ENCODE peak calls at places on chromosomes 16 and 17, in four cellular contexts. One of them, this sample, is unnamed.
A peak's percentile ranks its signal among the peaks of the same experiment; 100 is the strongest.

GRCh38 chr16:68236804-68237242 is 896 bp upstream of the ESRP2 start:
- DNase-seq in AG04450: no peak
- DNase-seq in coronary artery: no peak
- DNase-seq in fibroblast of lung: no peak
- DNase-seq in this sample: no peak

GRCh38 chr17:39082482-39082881 is 69.0 kb downstream of the PLXDC1 start:
- DNase-seq in fibroblast of lung: peak; percentile 54
- DNase-seq in AG04450: no peak
- DNase-seq in coronary artery: no peak
- DNase-seq in this sample: no peak

GRCh38 chr16:77402672-77403071 is 32.2 kb downstream of the ADAMTS18 start:
- DNase-seq in fibroblast of lung: no peak
- DNase-seq in AG04450: no peak
- DNase-seq in coronary artery: no peak
- DNase-seq in this sample: no peak

GRCh38 chr16:7646831-7647230 is 314.2 kb downstream of the RBFOX1 start:
- DNase-seq in fibroblast of lung: no peak
- DNase-seq in AG04450: no peak
- DNase-seq in coronary artery: no peak
- DNase-seq in this sample: no peak

GRCh38 chr16:11799509-11800384 is 2.7 kb upstream of the ZC3H7A start:
- DNase-seq in coronary artery: no peak
- DNase-seq in fibroblast of lung: no peak
- DNase-seq in AG04450: no peak
- DNase-seq in this sample: no peak

GRCh38 chr16:29644973-29645698 is 17.9 kb upstream of the SPN start:
- DNase-seq in fibroblast of lung: no peak
- DNase-seq in AG04450: no peak
- DNase-seq in coronary artery: no peak
- DNase-seq in this sample: no peak

GRCh38 chr17:83193336-83194188 is 114.2 kb downstream of the METRNL start:
- DNase-seq in fibroblast of lung: peak; percentile 56
- DNase-seq in coronary artery: no peak
- DNase-seq in AG04450: no peak
- DNase-seq in this sample: no peak

GRCh38 chr16:81140930-81141780 is 45.0 kb upstream of the GCSH start:
- DNase-seq in fibroblast of lung: no peak
- DNase-seq in AG04450: no peak
- DNase-seq in coronary artery: no peak
- DNase-seq in this sample: no peak

GRCh38 chr17:2560658-2561057 is 32.8 kb upstream of the PAFAH1B1 start:
- DNase-seq in coronary artery: no peak
- DNase-seq in fibroblast of lung: no peak
- DNase-seq in AG04450: no peak
- DNase-seq in this sample: no peak

GRCh38 chr17:33814852-33815251 is 440.2 kb upstream of the CCL2 start:
- DNase-seq in AG04450: no peak
- DNase-seq in coronary artery: no peak
- DNase-seq in fibroblast of lung: no peak
- DNase-seq in this sample: no peak

GRCh38 chr16:48317614-48318013 is 67.6 kb downstream of the SIAH1 start:
- DNase-seq in coronary artery: no peak
- DNase-seq in fibroblast of lung: peak; percentile 89
- DNase-seq in AG04450: no peak
- DNase-seq in this sample: no peak

GRCh38 chr17:43864161-43864706 is 17.3 kb downstream of the CD300LG start:
- DNase-seq in fibroblast of lung: no peak
- DNase-seq in coronary artery: no peak
- DNase-seq in AG04450: no peak
- DNase-seq in this sample: no peak

GRCh38 chr17:19387921-19388521 is 1.0 kb upstream of the MFAP4 start:
- DNase-seq in AG04450: no peak
- DNase-seq in coronary artery: peak; percentile 76
- DNase-seq in fibroblast of lung: no peak
- DNase-seq in this sample: no peak

GRCh38 chr16:71916397-71916920 is 21.1 kb downstream of the IST1 start:
- DNase-seq in coronary artery: no peak
- DNase-seq in fibroblast of lung: peak; percentile 58
- DNase-seq in AG04450: no peak
- DNase-seq in this sample: no peak

GRCh38 chr17:19456016-19456927 is 45.2 kb downstream of the RNF112 start:
- DNase-seq in coronary artery: no peak
- DNase-seq in fibroblast of lung: no peak
- DNase-seq in AG04450: no peak
- DNase-seq in this sample: no peak

GRCh38 chr16:18788828-18789514 is 1.2 kb downstream of the RPS15A start:
- DNase-seq in fibroblast of lung: peak; percentile 33
- DNase-seq in coronary artery: no peak
- DNase-seq in AG04450: no peak
- DNase-seq in this sample: no peak

GRCh38 chr17:45291170-45291805 is 25.5 kb downstream of the MAP3K14 start:
- DNase-seq in fibroblast of lung: no peak
- DNase-seq in AG04450: no peak
- DNase-seq in coronary artery: no peak
- DNase-seq in this sample: no peak

GRCh38 chr17:69579961-69580677 is 165.6 kb downstream of the MAP2K6 start:
- DNase-seq in coronary artery: no peak
- DNase-seq in fibroblast of lung: no peak
- DNase-seq in AG04450: no peak
- DNase-seq in this sample: no peak

GRCh38 chr16:85750021-85750826 is 672 bp downstream of the C16orf74 start:
- DNase-seq in AG04450: no peak
- DNase-seq in fibroblast of lung: peak; percentile 26
- DNase-seq in coronary artery: no peak
- DNase-seq in this sample: no peak

GRCh38 chr17:31413081-31413799 is 21.8 kb downstream of the RAB11FIP4 start:
- DNase-seq in fibroblast of lung: no peak
- DNase-seq in AG04450: no peak
- DNase-seq in coronary artery: no peak
- DNase-seq in this sample: no peak

GRCh38 chr16:89325861-89326471 is 108.5 kb downstream of the ZNF778 start:
- DNase-seq in fibroblast of lung: peak; percentile 82
- DNase-seq in AG04450: peak; percentile 77
- DNase-seq in coronary artery: peak; percentile 75
- DNase-seq in this sample: no peak

GRCh38 chr16:3780570-3780969 is 63.2 kb upstream of the TRAP1 start:
- DNase-seq in fibroblast of lung: peak; percentile 12
- DNase-seq in coronary artery: no peak
- DNase-seq in AG04450: no peak
- DNase-seq in this sample: no peak

GRCh38 chr16:88599092-88599733 is 29.0 kb downstream of the ZC3H18 start:
- DNase-seq in AG04450: no peak
- DNase-seq in coronary artery: no peak
- DNase-seq in fibroblast of lung: no peak
- DNase-seq in this sample: no peak

GRCh38 chr17:17971431-17972125 is 622 bp downstream of the TOM1L2 start:
- DNase-seq in fibroblast of lung: peak; percentile 47
- DNase-seq in AG04450: no peak
- DNase-seq in coronary artery: no peak
- DNase-seq in this sample: no peak

DNA sequence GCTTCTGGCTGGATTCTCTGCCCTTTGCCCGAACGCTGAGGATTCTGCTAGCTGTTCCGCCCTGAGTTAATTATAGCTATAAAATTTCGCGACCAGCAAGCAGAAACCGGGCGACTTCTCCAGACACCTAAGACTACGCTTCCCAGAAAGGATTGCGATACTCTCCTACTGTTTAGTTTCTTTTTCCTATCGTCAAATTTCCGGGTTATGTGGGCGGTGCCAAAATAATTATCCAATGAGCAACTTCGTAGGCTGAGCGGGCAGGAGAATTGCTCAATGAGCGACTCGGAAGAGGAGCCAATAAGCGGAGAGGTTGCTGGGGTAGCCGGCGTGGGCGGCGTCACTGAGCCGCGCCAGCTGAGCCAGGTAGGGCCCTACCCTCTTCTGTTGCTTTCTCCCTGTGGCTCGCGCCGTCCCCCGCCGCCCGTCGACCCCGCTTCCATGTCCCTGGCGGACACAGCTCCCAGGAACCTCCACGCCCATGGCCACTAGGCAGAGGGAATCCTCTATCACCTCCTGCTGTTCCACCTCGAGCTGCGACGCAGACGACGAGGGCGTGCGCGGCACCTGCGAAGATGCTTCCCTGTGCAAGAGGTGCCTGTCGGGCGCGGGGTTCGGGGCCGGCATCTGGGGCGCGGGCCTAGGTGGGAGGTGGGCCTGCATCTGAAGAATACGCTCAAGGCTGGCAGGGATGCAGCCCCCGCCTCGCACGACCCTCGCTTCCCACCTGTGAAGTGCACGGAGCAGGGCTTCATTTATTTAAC is at the start of gene LCMT1:
- DNase-seq in fibroblast of lung: peak; percentile 97
- DNase-seq in coronary artery: peak; percentile 95
- DNase-seq in AG04450: peak; percentile 91
- DNase-seq in this sample: peak; percentile 90
- TF ChIP-seq CTCF in fibroblast of lung: no peak
- TF ChIP-seq CTCF in coronary artery: no peak
- TF ChIP-seq CTCF in AG04450: no peak
- TF ChIP-seq CTCF in this sample: no peak

GRCh38 chr17:6072157-6072556 is 2.0 kb downstream of the WSCD1 start:
- DNase-seq in fibroblast of lung: no peak
- DNase-seq in AG04450: no peak
- DNase-seq in coronary artery: no peak
- DNase-seq in this sample: no peak

GRCh38 chr17:6070895-6071511 is 824 bp downstream of the WSCD1 start:
- DNase-seq in fibroblast of lung: no peak
- DNase-seq in coronary artery: no peak
- DNase-seq in AG04450: no peak
- DNase-seq in this sample: no peak

GRCh38 chr17:6071528-6072065 is 1.4 kb downstream of the WSCD1 start:
- DNase-seq in AG04450: no peak
- DNase-seq in coronary artery: no peak
- DNase-seq in fibroblast of lung: no peak
- DNase-seq in this sample: no peak

GRCh38 chr17:6069611-6070279 is 434 bp upstream of the WSCD1 start:
- DNase-seq in coronary artery: no peak
- DNase-seq in fibroblast of lung: no peak
- DNase-seq in AG04450: no peak
- DNase-seq in this sample: no peak

GRCh38 chr17:6070280-6070894 is at the start of gene WSCD1:
- DNase-seq in AG04450: no peak
- DNase-seq in coronary artery: no peak
- DNase-seq in fibroblast of lung: no peak
- DNase-seq in this sample: no peak
- TF ChIP-seq CTCF in AG04450: no peak
- TF ChIP-seq CTCF in coronary artery: no peak
- TF ChIP-seq CTCF in fibroblast of lung: no peak
- TF ChIP-seq CTCF in this sample: no peak

GRCh38 chr16:50270510-50271147 is 4.3 kb downstream of the ADCY7 start:
- DNase-seq in coronary artery: no peak
- DNase-seq in fibroblast of lung: no peak
- DNase-seq in AG04450: no peak
- DNase-seq in this sample: no peak
- TF ChIP-seq CTCF in coronary artery: no peak
- TF ChIP-seq CTCF in fibroblast of lung: no peak
- TF ChIP-seq CTCF in AG04450: no peak
- TF ChIP-seq CTCF in this sample: no peak

DNA sequence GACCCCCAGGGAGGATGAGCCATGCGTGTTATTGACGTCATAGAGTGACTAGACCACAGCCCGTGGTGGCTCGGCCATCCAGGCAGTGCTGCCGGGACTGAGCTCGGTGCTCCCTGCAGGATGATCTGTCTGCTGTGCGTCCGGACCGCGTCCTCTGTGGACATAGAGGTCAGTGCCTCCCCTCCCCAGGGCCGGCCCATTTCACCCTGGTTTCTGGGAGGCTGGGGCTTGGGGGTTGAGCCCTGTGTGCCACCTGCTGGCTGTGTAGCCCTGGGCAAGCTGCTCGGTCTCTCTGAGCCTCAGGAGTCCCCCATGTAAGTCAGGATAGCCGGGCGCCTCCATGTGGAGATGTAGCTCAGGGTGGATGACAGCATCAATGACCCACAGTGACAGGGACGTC is 8.3 kb downstream of the TSC2 start:
- DNase-seq in coronary artery: no peak
- DNase-seq in AG04450: no peak
- DNase-seq in fibroblast of lung: no peak
- DNase-seq in this sample: no peak
- TF ChIP-seq CTCF in coronary artery: no peak
- TF ChIP-seq CTCF in AG04450: peak; percentile 34
- TF ChIP-seq CTCF in fibroblast of lung: peak; percentile 7
- TF ChIP-seq CTCF in this sample: no peak

GRCh38 chr17:61594294-61594825 is 3.3 kb upstream of the NACA2 start:
- DNase-seq in fibroblast of lung: peak; percentile 12
- DNase-seq in AG04450: no peak
- DNase-seq in coronary artery: no peak
- DNase-seq in this sample: no peak

GRCh38 chr17:61593404-61593803 is 2.4 kb upstream of the NACA2 start:
- DNase-seq in fibroblast of lung: no peak
- DNase-seq in AG04450: no peak
- DNase-seq in coronary artery: no peak
- DNase-seq in this sample: no peak

GRCh38 chr17:61589990-61590389 is 1.0 kb downstream of the NACA2 start:
- DNase-seq in AG04450: no peak
- DNase-seq in fibroblast of lung: no peak
- DNase-seq in coronary artery: no peak
- DNase-seq in this sample: no peak

GRCh38 chr17:61591018-61591417 is at the start of gene NACA2:
- DNase-seq in coronary artery: no peak
- DNase-seq in AG04450: no peak
- DNase-seq in fibroblast of lung: no peak
- DNase-seq in this sample: no peak

GRCh38 chr17:61591930-61592329 is 911 bp upstream of the NACA2 start:
- DNase-seq in AG04450: no peak
- DNase-seq in coronary artery: no peak
- DNase-seq in fibroblast of lung: no peak
- DNase-seq in this sample: no peak
- TF ChIP-seq CTCF in AG04450: no peak
- TF ChIP-seq CTCF in coronary artery: no peak
- TF ChIP-seq CTCF in fibroblast of lung: no peak
- TF ChIP-seq CTCF in this sample: no peak

DNA sequence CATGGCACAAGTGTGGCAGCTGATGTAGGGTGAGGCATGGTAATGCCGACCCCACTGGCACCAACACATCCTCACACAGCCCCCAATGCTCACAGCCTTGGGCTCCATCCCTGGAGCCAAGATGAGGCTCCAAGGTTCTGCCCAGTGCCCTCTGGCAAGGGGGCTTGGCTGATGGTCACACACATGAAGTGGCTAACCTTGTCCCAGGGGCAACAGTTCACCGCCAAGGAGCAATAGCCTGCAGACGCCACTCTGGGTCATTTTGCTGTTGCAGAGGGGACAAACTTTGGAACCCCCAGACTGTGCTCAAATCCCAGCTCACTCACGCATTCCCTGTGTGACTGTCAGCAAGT is 26.8 kb downstream of the TNFRSF13B start:
- DNase-seq in fibroblast of lung: no peak
- DNase-seq in coronary artery: peak; percentile 53
- DNase-seq in AG04450: no peak
- DNase-seq in this sample: no peak
- TF ChIP-seq CTCF in fibroblast of lung: no peak
- TF ChIP-seq CTCF in coronary artery: no peak
- TF ChIP-seq CTCF in AG04450: no peak
- TF ChIP-seq CTCF in this sample: no peak

GRCh38 chr17:81120695-81121621 is 44.3 kb upstream of the PVALEF start:
- DNase-seq in coronary artery: no peak
- DNase-seq in fibroblast of lung: no peak
- DNase-seq in AG04450: no peak
- DNase-seq in this sample: no peak
- TF ChIP-seq CTCF in coronary artery: no peak
- TF ChIP-seq CTCF in fibroblast of lung: no peak
- TF ChIP-seq CTCF in AG04450: no peak
- TF ChIP-seq CTCF in this sample: no peak

This sample was measured in type B pancreatic cell.